ENCODE peak calls at places on chromosome 1, in ten cellular contexts. X, R, N, Y, E, G, Q, A, I and T are unnamed samples.

GRCh38 chr1:203624341-203624712 is 2.3 kb upstream of the ATP2B4 start:
- DNase-seq in X (no peak), R (no peak), N (no peak), Y (no peak), E (no peak), G (no peak), Q (no peak), A (no peak), I (no peak), T (no peak)

GRCh38 chr1:220786057-220786336 is 716 bp upstream of the MTARC1 start:
- DNase-seq in X (no peak), R (no peak), N (no peak), Y (no peak), E (no peak), G (no peak), Q (peak; percentile 40), A (no peak), I (no peak), T (no peak)

GRCh38 chr1:193676996-193677569 is 490.7 kb upstream of the B3GALT2 start:
- DNase-seq in X (no peak), R (no peak), N (no peak), Y (no peak), E (no peak), G (no peak), Q (no peak), A (no peak), I (no peak), T (no peak)

GRCh38 chr1:154325583-154326545 is 539 bp downstream of the ATP8B2 start:
- DNase-seq in X (no peak), R (peak; percentile 76), N (no peak), Y (peak; percentile 80), E (peak; percentile 33), G (peak; percentile 90), Q (peak; percentile 66), A (no peak), I (peak; percentile 78), T (peak; percentile 70)

GRCh38 chr1:24374891-24375786 is 38.4 kb downstream of the STPG1 start:
- DNase-seq in X (peak; percentile 92), R (no peak), N (no peak), Y (no peak), E (no peak), G (no peak), Q (no peak), A (no peak), I (no peak), T (no peak)

GRCh38 chr1:205658943-205659581 is 21.2 kb downstream of the SLC45A3 start:
- DNase-seq in X (no peak), R (peak; percentile 83), N (peak; percentile 74), Y (no peak), E (peak; percentile 82), G (peak; percentile 88), Q (peak; percentile 83), A (peak; percentile 62), I (peak; percentile 89), T (peak; percentile 90)

GRCh38 chr1:170296642-170297041 is 150.9 kb downstream of the NTMT2 start:
- DNase-seq in X (no peak), R (no peak), N (no peak), Y (no peak), E (no peak), G (no peak), Q (no peak), A (no peak), I (peak; percentile 18), T (no peak)

GRCh38 chr1:186519981-186520380 is 59.1 kb upstream of the PDC start:
- DNase-seq in X (no peak), R (no peak), N (no peak), Y (no peak), E (no peak), G (no peak), Q (no peak), A (no peak), I (no peak), T (no peak)

GRCh38 chr1:178566187-178566586 is 53.3 kb downstream of the TEX35 start:
- DNase-seq in X (no peak), R (no peak), N (no peak), Y (no peak), E (no peak), G (no peak), Q (no peak), A (no peak), I (no peak), T (no peak)

GRCh38 chr1:170214117-170214979 is 68.6 kb downstream of the NTMT2 start:
- DNase-seq in X (no peak), R (no peak), N (no peak), Y (no peak), E (no peak), G (no peak), Q (no peak), A (no peak), I (no peak), T (peak; percentile 26)

GRCh38 chr1:243710467-243710866 is 139.6 kb downstream of the AKT3 start:
- DNase-seq in X (no peak), R (no peak), N (no peak), Y (no peak), E (no peak), G (no peak), Q (no peak), A (no peak), I (no peak), T (no peak)

GRCh38 chr1:14598498-14599172 is at the start of gene KAZN:
- DNase-seq in X (no peak), R (no peak), N (peak; percentile 27), Y (peak; percentile 80), E (no peak), G (peak; percentile 45), Q (peak; percentile 16), A (no peak), I (peak; percentile 2), T (peak; percentile 40)
- TF ChIP-seq CTCF in X (no peak), R (no peak), N (no peak), Y (peak; percentile 62), E (no peak), G (peak; percentile 19), Q (peak; percentile 23), A (no peak), I (no peak), T (no peak)

GRCh38 chr1:33641099-33641830 is 168.8 kb downstream of the ZSCAN20 start:
- DNase-seq in X (no peak), R (no peak), N (no peak), Y (no peak), E (peak; percentile 14), G (peak; percentile 41), Q (no peak), A (no peak), I (no peak), T (peak; percentile 23)
- TF ChIP-seq CTCF in X (peak; percentile 53), R (peak; percentile 38), N (no peak), Y (peak; percentile 64), E (peak; percentile 70), G (peak; percentile 61), Q (peak; percentile 42), A (no peak), I (peak; percentile 19), T (no peak)

GRCh38 chr1:85142753-85143152 is 58.1 kb downstream of the SYDE2 start:
- DNase-seq in X (no peak), R (peak; percentile 65), N (peak; percentile 50), Y (no peak), E (no peak), G (no peak), Q (peak; percentile 90), A (no peak), I (no peak), T (no peak)

GRCh38 chr1:85149805-85150204 is 51.0 kb downstream of the SYDE2 start:
- DNase-seq in X (no peak), R (peak; percentile 30), N (no peak), Y (no peak), E (no peak), G (no peak), Q (no peak), A (no peak), I (no peak), T (no peak)

GRCh38 chr1:85148524-85149250 is 52.1 kb downstream of the SYDE2 start:
- DNase-seq in X (no peak), R (peak; percentile 50), N (no peak), Y (no peak), E (no peak), G (no peak), Q (no peak), A (no peak), I (no peak), T (peak; percentile 45)

GRCh38 chr1:85144351-85144750 is 56.5 kb downstream of the SYDE2 start:
- DNase-seq in X (no peak), R (no peak), N (no peak), Y (no peak), E (no peak), G (no peak), Q (peak; percentile 7), A (no peak), I (peak; percentile 31), T (no peak)

GRCh38 chr1:85146972-85147359 is 53.9 kb downstream of the SYDE2 start:
- DNase-seq in X (peak; percentile 90), R (no peak), N (no peak), Y (no peak), E (no peak), G (no peak), Q (no peak), A (no peak), I (no peak), T (no peak)
- TF ChIP-seq CTCF in X (peak; percentile 64), R (no peak), N (no peak), Y (peak; percentile 31), E (no peak), G (peak; percentile 35), Q (peak; percentile 4), A (no peak), I (peak; percentile 18), T (no peak)

GRCh38 chr1:31218705-31219104 is 21.0 kb downstream of the NKAIN1 start:
- DNase-seq in X (no peak), R (no peak), N (no peak), Y (no peak), E (no peak), G (no peak), Q (no peak), A (no peak), I (no peak), T (no peak)

GRCh38 chr1:31219489-31219888 is 20.2 kb downstream of the NKAIN1 start:
- DNase-seq in X (no peak), R (no peak), N (no peak), Y (no peak), E (no peak), G (no peak), Q (no peak), A (no peak), I (no peak), T (no peak)

GRCh38 chr1:31216016-31216415 is 23.7 kb downstream of the NKAIN1 start:
- DNase-seq in X (no peak), R (peak; percentile 65), N (peak; percentile 37), Y (peak; percentile 84), E (no peak), G (peak; percentile 56), Q (peak; percentile 54), A (no peak), I (no peak), T (no peak)

GRCh38 chr1:31215083-31215570 is 24.6 kb downstream of the NKAIN1 start:
- DNase-seq in X (no peak), R (no peak), N (no peak), Y (no peak), E (no peak), G (no peak), Q (no peak), A (no peak), I (no peak), T (no peak)

GRCh38 chr1:31214316-31215082 is 25.2 kb downstream of the NKAIN1 start:
- DNase-seq in X (no peak), R (no peak), N (no peak), Y (no peak), E (no peak), G (no peak), Q (no peak), A (no peak), I (no peak), T (no peak)
- TF ChIP-seq CTCF in X (no peak), R (no peak), N (no peak), Y (no peak), E (peak; percentile 27), G (no peak), Q (no peak), A (no peak), I (no peak), T (no peak)